ENCODE peak calls at places on chromosomes 6 and 20, in six cellular contexts. J, Y, W, Q, B and R are unnamed samples.

GRCh38 chr6:10759884-10760329 is 12.3 kb downstream of the TMEM14B start:
- DNase-seq in Y (no peak), Q (peak), W (peak), B (no peak), J (no peak), R (no peak)

GRCh38 chr20:23520185-23520584 is 29.3 kb downstream of the CST8 start:
- DNase-seq in Y (no peak), W (no peak), B (no peak), Q (no peak), J (no peak), R (no peak)

GRCh38 chr6:45923831-45924391 is 91.7 kb downstream of the CLIC5 start:
- DNase-seq in Y (no peak), W (peak), B (no peak), J (no peak), Q (no peak), R (no peak)

GRCh38 chr20:50427740-50428462 is 82.3 kb upstream of the PTPN1 start:
- DNase-seq in B (no peak), Q (peak), W (no peak), J (no peak), Y (no peak), R (no peak)

GRCh38 chr20:8213831-8214587 is 81.9 kb downstream of the PLCB1 start:
- DNase-seq in Y (no peak), W (no peak), J (no peak), B (peak), Q (no peak), R (no peak)

GRCh38 chr20:39676857-39677351 is 714.8 kb downstream of the DHX35 start:
- DNase-seq in Q (no peak), Y (no peak), W (no peak), B (peak), J (no peak), R (no peak)

GRCh38 chr6:110543106-110543505 is 66.7 kb upstream of the SLC22A16 start:
- DNase-seq in J (no peak), W (no peak), Y (no peak), B (no peak), Q (no peak), R (no peak)

GRCh38 chr6:136921936-136922679 is at the start of gene SLC35D3:
- DNase-seq in Y (no peak), J (no peak), B (peak), Q (no peak), W (no peak), R (peak)

GRCh38 chr6:335572-335971 is 43.3 kb downstream of the DUSP22 start:
- DNase-seq in Q (no peak), J (no peak), B (peak), Y (no peak), W (peak), R (no peak)

GRCh38 chr6:136952714-136953260 is 30.7 kb downstream of the SLC35D3 start:
- DNase-seq in Y (no peak), W (no peak), Q (no peak), J (no peak), B (no peak), R (no peak)

GRCh38 chr6:7805088-7805756 is 79.3 kb downstream of the BMP6 start:
- DNase-seq in Y (no peak), W (no peak), B (no peak), Q (no peak), J (no peak), R (no peak)

GRCh38 chr6:126723541-126724170 is 383.7 kb downstream of the CENPW start:
- DNase-seq in W (no peak), B (no peak), J (no peak), Q (no peak), Y (no peak), R (no peak)

GRCh38 chr20:17938889-17939619 is 29.5 kb downstream of the SNX5 start:
- DNase-seq in J (peak), B (peak), Q (peak), Y (no peak), W (peak), R (peak)

GRCh38 chr6:125598422-125598821 is 151.0 kb upstream of the HEY2 start:
- DNase-seq in Q (peak), W (no peak), B (no peak), Y (peak), J (peak), R (peak)

GRCh38 chr6:53998293-53998692 is 113.0 kb upstream of the MLIP start:
- DNase-seq in J (no peak), W (no peak), B (no peak), Y (no peak), Q (no peak), R (no peak)

GRCh38 chr6:107114213-107114871 is 973 bp downstream of the BEND3 start:
- DNase-seq in Q (peak), Y (peak), B (peak), W (peak), J (peak), R (peak)

GRCh38 chr6:111653434-111653833 is 47.8 kb upstream of the TRAF3IP2 start:
- DNase-seq in B (no peak), Q (no peak), W (no peak), Y (no peak), J (no peak), R (no peak)

GRCh38 chr6:161257778-161258457 is 15.9 kb downstream of the AGPAT4 start:
- DNase-seq in J (no peak), W (peak), Y (peak), Q (no peak), B (no peak), R (no peak)

GRCh38 chr20:45306431-45306982 is at the start of gene RBPJL:
- DNase-seq in W (no peak), J (no peak), B (peak), Y (no peak), Q (no peak), R (peak)

GRCh38 chr6:133704371-133704770 is 184.5 kb upstream of the TCF21 start:
- DNase-seq in B (no peak), W (no peak), Q (no peak), J (no peak), Y (no peak), R (no peak)

GRCh38 chr6:81204741-81205140 is 547.7 kb downstream of the TENT5A start:
- DNase-seq in J (no peak), B (peak), Y (peak), W (peak), Q (no peak), R (no peak)

GRCh38 chr6:52063584-52064400 is 23.6 kb downstream of the PKHD1 start:
- DNase-seq in J (no peak), B (peak), Q (no peak), Y (no peak), W (no peak), R (peak)

GRCh38 chr20:14830466-14830865 is 493.1 kb upstream of the FLRT3 start:
- DNase-seq in B (no peak), Q (no peak), W (no peak), Y (no peak), J (no peak), R (no peak)
- TF ChIP-seq CTCF in B (no peak), Q (no peak), W (no peak), Y (no peak), J (no peak), R (no peak)

GRCh38 chr20:63579017-63579705 is 5.1 kb upstream of the HELZ2 start:
- DNase-seq in B (no peak), Q (no peak), Y (no peak), W (no peak), J (no peak), R (no peak)

GRCh38 chr20:63578224-63579016 is 4.4 kb upstream of the HELZ2 start:
- DNase-seq in J (no peak), Q (no peak), W (no peak), Y (no peak), B (no peak), R (no peak)

GRCh38 chr20:63582382-63583063 is 8.5 kb upstream of the HELZ2 start:
- DNase-seq in J (no peak), W (no peak), Y (no peak), Q (no peak), B (no peak), R (no peak)

GRCh38 chr20:63577317-63577894 is 3.4 kb upstream of the HELZ2 start:
- DNase-seq in B (no peak), J (no peak), Q (no peak), Y (no peak), W (no peak), R (no peak)

DNA sequence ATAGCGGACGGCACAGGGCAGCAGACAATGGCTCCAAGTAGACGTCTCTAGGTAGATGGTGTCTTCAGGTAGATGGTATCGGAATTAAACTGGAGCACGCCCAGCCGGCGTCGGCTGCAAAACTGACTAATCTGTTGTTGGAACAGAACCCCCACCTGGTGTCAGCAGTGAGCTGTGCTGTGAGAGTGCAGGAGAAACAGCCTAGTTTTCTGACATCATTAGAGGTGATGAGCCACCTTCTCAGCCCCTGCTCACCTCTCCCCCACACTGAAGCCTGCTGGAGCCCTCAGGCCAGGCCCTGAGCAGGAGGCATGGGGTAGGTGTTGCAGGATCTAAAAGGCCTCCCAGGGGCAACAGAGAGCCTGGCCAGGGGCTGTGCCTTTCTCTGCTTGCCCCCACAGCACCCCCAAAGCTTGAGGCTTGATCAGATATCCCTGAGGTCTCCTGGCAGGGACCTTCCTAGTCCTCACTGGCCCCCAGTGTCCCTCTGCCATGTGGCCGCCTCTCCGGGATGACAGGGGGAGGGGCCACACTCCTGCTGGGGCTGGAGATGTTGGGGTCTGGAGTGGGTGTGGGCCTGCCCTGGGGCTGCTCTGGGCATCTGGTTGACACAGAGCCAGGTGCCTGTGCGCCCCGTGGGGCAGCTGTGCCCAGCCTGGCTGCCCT is 6.9 kb upstream of the HELZ2 start:
- DNase-seq in J (no peak), W (no peak), B (peak), Y (peak), Q (no peak), R (peak)
- TF ChIP-seq CTCF in J (no peak), W (peak), B (peak), Y (peak), Q (no peak), R (no peak)

GRCh38 chr6:123398072-123398471 is 238.7 kb downstream of the TRDN start:
- DNase-seq in J (no peak), W (no peak), Q (no peak), Y (no peak), B (no peak), R (no peak)

GRCh38 chr6:123393333-123393732 is 243.4 kb downstream of the TRDN start:
- DNase-seq in W (no peak), J (no peak), Y (no peak), B (no peak), Q (no peak), R (no peak)
- TF ChIP-seq CTCF in W (peak), J (peak), Y (no peak), B (peak), Q (peak), R (peak)

GRCh38 chr6:32196682-32197616 is 4.5 kb upstream of the GPSM3 start:
- DNase-seq in W (no peak), Q (no peak), J (no peak), Y (no peak), B (peak), R (no peak)
- TF ChIP-seq CTCF in W (peak), Q (no peak), J (no peak), Y (no peak), B (no peak), R (no peak)

GRCh38 chr6:153790048-153790447 is 249.0 kb upstream of the OPRM1 start:
- DNase-seq in J (no peak), Y (no peak), W (peak), Q (no peak), B (no peak), R (no peak)
- TF ChIP-seq CTCF in J (no peak), Y (no peak), W (peak), Q (no peak), B (no peak), R (no peak)

GRCh38 chr20:346640-347316 is at the start of gene NRSN2:
- DNase-seq in Q (peak), Y (no peak), B (peak), J (peak), W (no peak), R (peak)
- TF ChIP-seq CTCF in Q (no peak), Y (no peak), B (no peak), J (no peak), W (no peak), R (no peak)

GRCh38 chr6:39209908-39210307 is 19.4 kb downstream of the KCNK5 start:
- DNase-seq in B (no peak), Y (no peak), W (no peak), Q (no peak), J (no peak), R (no peak)
- TF ChIP-seq CTCF in B (no peak), Y (no peak), W (no peak), Q (no peak), J (no peak), R (no peak)

GRCh38 chr6:139996253-139996834 is 621.9 kb upstream of the CITED2 start:
- DNase-seq in J (no peak), B (peak), Q (no peak), W (no peak), Y (no peak), R (no peak)
- TF ChIP-seq CTCF in J (no peak), B (peak), Q (peak), W (no peak), Y (no peak), R (no peak)

DNA sequence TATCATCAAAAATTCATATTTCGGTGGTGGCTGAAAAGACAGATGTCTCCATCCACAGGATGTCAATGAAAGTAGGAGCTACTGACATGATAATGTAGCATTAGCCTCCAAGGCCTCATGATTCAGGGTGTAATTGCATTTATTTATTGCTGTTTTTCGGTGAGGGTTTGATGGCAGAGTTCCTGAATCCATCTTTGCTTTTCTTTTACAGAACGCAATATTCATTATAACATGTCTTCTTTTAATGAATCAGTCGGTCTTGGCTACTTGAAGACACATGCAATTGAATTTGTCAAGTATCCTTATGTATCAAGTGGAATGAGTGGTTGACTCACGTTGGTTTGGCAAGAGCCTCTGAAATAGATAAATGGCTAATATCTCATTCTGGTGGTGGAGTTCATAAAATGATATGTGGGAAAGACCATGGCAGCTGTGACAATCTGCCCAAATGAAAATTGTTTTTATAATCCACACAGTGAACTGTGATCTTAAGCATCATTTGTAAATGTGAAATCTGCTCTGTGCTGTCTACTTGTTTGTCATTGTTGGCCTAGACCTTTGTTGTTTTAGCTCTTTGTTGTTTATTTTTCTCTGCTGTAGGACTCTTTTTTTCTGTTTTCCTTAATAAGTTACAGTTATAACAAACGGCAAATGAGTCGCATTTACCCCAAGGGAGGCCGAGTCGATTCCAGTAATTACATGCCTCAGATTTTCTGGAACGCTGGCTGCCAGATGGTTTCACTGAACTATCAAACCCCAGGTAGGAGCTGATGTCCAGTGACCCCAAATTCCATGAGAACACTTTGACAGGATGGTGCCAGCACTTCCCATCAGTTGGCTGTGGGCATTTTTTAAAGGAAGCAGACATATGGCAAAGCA is 105.7 kb upstream of the LAMP5 start:
- DNase-seq in B (no peak), J (no peak), Y (peak), Q (no peak), W (no peak), R (no peak)
- TF ChIP-seq CTCF in B (no peak), J (no peak), Y (no peak), Q (no peak), W (no peak), R (peak)

GRCh38 chr20:24783631-24784492 is 165.2 kb upstream of the CST7 start:
- DNase-seq in B (peak), Q (no peak), Y (no peak), J (no peak), W (no peak), R (no peak)
- TF ChIP-seq CTCF in B (peak), Q (no peak), Y (no peak), J (no peak), W (no peak), R (no peak)